ENCODE peak calls at places on chromosomes 16 and 17, in four cellular contexts. H is GM12878, C is H1, U is HepG2. Y is an unnamed sample.

GRCh38 chr16:89842471-89843408 is 14.5 kb downstream of the SPIRE2 start:
- DNase-seq in H (no peak), C (no peak), U (peak), Y (no peak)

GRCh38 chr17:21353326-21354010 is 22.7 kb upstream of the KCNJ12 start:
- DNase-seq in H (no peak), C (no peak), U (no peak), Y (no peak)

GRCh38 chr17:72423718-72424117 is 302.9 kb downstream of the SOX9 start:
- DNase-seq in H (no peak), C (no peak), U (no peak), Y (no peak)

GRCh38 chr17:83171661-83172060 is 92.3 kb downstream of the METRNL start:
- DNase-seq in H (no peak), C (no peak), U (no peak), Y (no peak)

GRCh38 chr16:6066601-6067000 is 969.0 kb upstream of the EEF2KMT start:
- DNase-seq in H (no peak), C (no peak), U (no peak), Y (no peak)

GRCh38 chr16:2860826-2861567 is 3.0 kb upstream of the PRSS22 start:
- DNase-seq in H (no peak), C (no peak), U (no peak), Y (no peak)

GRCh38 chr17:18377437-18378204 is at the start of gene EVPLL:
- DNase-seq in H (no peak), C (no peak), U (no peak), Y (no peak)

GRCh38 chr17:3879591-3880417 is 13.0 kb downstream of the CAMKK1 start:
- DNase-seq in H (no peak), C (no peak), U (no peak), Y (no peak)

GRCh38 chr17:57935833-57936807 is 19.1 kb downstream of the CUEDC1 start:
- DNase-seq in H (no peak), C (no peak), U (peak), Y (no peak)

GRCh38 chr17:82786427-82786826 is 34.6 kb downstream of the TBCD start:
- DNase-seq in H (no peak), C (no peak), U (no peak), Y (no peak)

GRCh38 chr16:1950047-1950446 is 4.4 kb downstream of the RPL3L start:
- DNase-seq in H (no peak), C (no peak), U (no peak), Y (no peak)

GRCh38 chr17:44086364-44087311 is 16.1 kb downstream of the G6PC3 start:
- DNase-seq in H (no peak), C (no peak), U (peak), Y (peak)

GRCh38 chr17:21194210-21194609 is 19.8 kb downstream of the TMEM11 start:
- DNase-seq in H (no peak), C (no peak), U (no peak), Y (no peak)

GRCh38 chr17:38702900-38703741 is 2.0 kb upstream of the MLLT6 start:
- DNase-seq in H (no peak), C (no peak), U (no peak), Y (no peak)

GRCh38 chr17:19709841-19710240 is 6.5 kb downstream of the SLC47A2 start:
- DNase-seq in H (no peak), C (no peak), U (no peak), Y (no peak)

GRCh38 chr17:59361916-59362810 is 30.7 kb downstream of the YPEL2 start:
- DNase-seq in H (peak), C (no peak), U (no peak), Y (no peak)

GRCh38 chr17:49687878-49688491 is 10.1 kb upstream of the SPOP start:
- DNase-seq in H (no peak), C (no peak), U (peak), Y (no peak)
- TF ChIP-seq SP1 in H (no peak), C (no peak), U (no peak), Y (no peak)

GRCh38 chr17:36937001-36937960 is at the start of gene LHX1:
- DNase-seq in H (no peak), C (no peak), U (no peak), Y (no peak)
- TF ChIP-seq SUZ12 in H (peak), C (peak), U (no peak), Y (no peak)

GRCh38 chr17:74970395-74970794 is 2.2 kb downstream of the HID1 start:
- DNase-seq in H (no peak), C (no peak), U (no peak), Y (no peak)
- TF ChIP-seq SP1 in H (no peak), C (no peak), U (no peak), Y (no peak)

GRCh38 chr16:86579268-86580062 is 1.1 kb downstream of the FOXL1 start:
- DNase-seq in H (no peak), C (no peak), U (no peak), Y (no peak)

GRCh38 chr16:86576591-86577313 is 1.6 kb upstream of the FOXL1 start:
- DNase-seq in H (no peak), C (no peak), U (no peak), Y (peak)

GRCh38 chr16:86578499-86579267 is at the start of gene FOXL1:
- DNase-seq in H (no peak), C (no peak), U (no peak), Y (no peak)

GRCh38 chr16:86577314-86577971 is 906 bp upstream of the FOXL1 start:
- DNase-seq in H (no peak), C (no peak), U (no peak), Y (no peak)

DNA sequence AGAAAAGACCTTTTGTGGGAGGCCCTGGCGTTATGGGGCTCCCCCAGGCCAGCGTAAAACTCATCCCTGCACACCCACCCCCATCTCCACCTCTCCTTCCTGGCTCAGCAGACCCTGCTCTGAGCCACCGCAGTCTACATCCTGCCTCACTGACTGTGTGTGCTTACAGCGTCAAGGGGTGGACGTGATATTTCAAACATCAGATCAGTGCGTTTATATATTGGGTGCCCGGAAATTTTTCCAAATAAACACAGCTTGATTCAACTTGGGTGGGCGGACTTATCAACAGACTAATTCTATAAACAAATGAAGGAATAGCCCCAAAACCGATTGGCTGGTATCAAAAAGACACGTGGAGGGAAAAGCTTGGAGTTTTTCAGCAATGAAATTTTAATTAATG is 293 bp upstream of the FOXL1 start:
- DNase-seq in H (no peak), C (no peak), U (no peak), Y (no peak)
- TF ChIP-seq SUZ12 in H (no peak), C (no peak), U (no peak), Y (no peak)

GRCh38 chr17:74646231-74646630 is 22.7 kb upstream of the CD300E start:
- DNase-seq in H (no peak), C (no peak), U (peak), Y (no peak)
- TF ChIP-seq SP1 in H (no peak), C (no peak), U (no peak), Y (no peak)

GRCh38 chr16:48503779-48504178 is 106.2 kb downstream of the N4BP1 start:
- DNase-seq in H (no peak), C (no peak), U (no peak), Y (no peak)
- TF ChIP-seq SUZ12 in H (no peak), C (no peak), U (no peak), Y (no peak)

GRCh38 chr17:2056221-2057129 is 1.6 kb downstream of the HIC1 start:
- DNase-seq in H (no peak), C (no peak), U (no peak), Y (no peak)

GRCh38 chr17:2054262-2054739 is 602 bp upstream of the HIC1 start:
- DNase-seq in H (no peak), C (no peak), U (no peak), Y (peak)

GRCh38 chr17:2054740-2055493 is at the start of gene HIC1:
- DNase-seq in H (no peak), C (no peak), U (peak), Y (peak)

GRCh38 chr17:2057130-2057713 is 2.3 kb downstream of the HIC1 start:
- DNase-seq in H (no peak), C (no peak), U (no peak), Y (no peak)

DNA sequence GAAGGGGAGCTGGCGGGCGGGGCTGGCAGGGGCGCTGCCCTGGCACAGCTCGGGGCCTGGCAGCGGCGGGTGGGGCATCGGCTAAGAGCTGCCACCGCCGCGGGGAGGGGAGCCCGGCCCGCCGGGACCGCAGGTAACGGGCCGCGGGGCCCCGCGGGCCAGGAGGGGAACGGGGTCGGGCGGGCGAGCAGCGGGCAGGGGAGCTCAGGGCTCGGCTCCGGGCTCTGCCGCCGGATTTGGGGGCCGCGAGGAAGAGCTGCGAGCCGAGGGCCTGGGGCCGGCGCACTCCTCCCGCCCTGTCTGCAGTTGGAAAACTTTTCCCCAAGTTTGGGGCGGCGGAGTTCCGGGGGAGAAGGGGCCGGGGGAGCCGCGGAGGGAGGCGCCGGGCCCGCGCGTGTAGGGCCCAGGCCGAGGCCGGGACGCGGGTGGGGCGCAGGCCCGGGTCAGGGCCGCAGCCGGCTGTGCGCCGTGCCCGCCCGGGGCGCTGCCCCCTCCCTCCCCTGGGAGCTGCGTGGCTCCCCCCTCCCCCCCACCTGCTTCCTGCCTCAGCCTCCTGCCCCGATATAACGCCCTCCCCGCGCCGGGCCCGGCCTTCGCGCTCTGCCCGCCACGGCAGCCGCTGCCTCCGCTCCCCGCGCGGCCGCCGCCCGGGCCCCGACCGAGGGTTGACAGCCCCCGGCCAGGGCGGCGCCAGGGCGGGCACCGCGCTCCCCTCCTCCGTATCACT is 754 bp downstream of the HIC1 start:
- DNase-seq in H (no peak), C (no peak), U (no peak), Y (no peak)
- TF ChIP-seq SP1 in H (no peak), C (no peak), U (no peak), Y (no peak)

GRCh38 chr17:73976147-73976546 is 227.3 kb upstream of the RPL38 start:
- DNase-seq in H (no peak), C (no peak), U (no peak), Y (no peak)

GRCh38 chr17:73972901-73973300 is 230.6 kb upstream of the RPL38 start:
- DNase-seq in H (no peak), C (no peak), U (no peak), Y (no peak)

GRCh38 chr17:73976676-73977521 is 226.6 kb upstream of the RPL38 start:
- DNase-seq in H (no peak), C (no peak), U (no peak), Y (no peak)

GRCh38 chr17:73973881-73974409 is 229.5 kb upstream of the RPL38 start:
- DNase-seq in H (no peak), C (no peak), U (no peak), Y (no peak)

DNA sequence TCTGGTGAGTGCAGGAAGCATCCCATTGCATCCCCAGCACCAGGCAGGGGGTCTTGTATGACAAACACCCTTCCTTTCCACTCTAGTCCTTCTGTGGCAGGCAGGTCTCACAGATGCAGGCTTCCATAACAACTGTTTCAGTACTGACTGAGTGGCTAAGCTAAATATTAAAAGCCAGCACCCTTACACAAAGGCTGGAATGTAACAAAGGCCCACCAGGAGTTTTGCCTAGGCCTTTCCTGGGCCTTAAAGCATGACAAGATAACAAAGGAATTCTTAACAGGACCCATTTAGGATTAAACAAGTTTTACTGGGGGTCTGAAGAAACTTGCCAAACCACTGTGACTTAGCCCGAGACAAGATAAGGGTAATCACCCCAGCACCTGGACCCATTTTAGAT is 228.9 kb upstream of the RPL38 start:
- DNase-seq in H (no peak), C (no peak), U (no peak), Y (no peak)
- TF ChIP-seq SUZ12 in H (no peak), C (no peak), U (no peak), Y (no peak)

Y was measured in HEK293T.